ENCODE peak calls at places on chromosomes 5 and 9, in six cellular contexts. T is stimulated activated CD4-positive, alpha-beta T cell treated with anti-CD3 and anti-CD28 coated beads, Interleukin-4, amount 100 ng/mL, for 48 hours; R is activated CD8-positive, alpha-beta memory T cell treated with anti-CD3 and anti-CD28 coated beads for 24 hours; Z is EH; L is hypothalamus; P is RKO. M is an unnamed sample.

GRCh38 chr9:106885451-106885850 is 22.5 kb downstream of the ZNF462 start:
- DNase-seq in T (no peak), R (no peak), Z (peak), L (no peak), P (peak), M (no peak)

GRCh38 chr5:37029436-37029835 is 152.9 kb downstream of the NIPBL start:
- DNase-seq in T (no peak), R (no peak), Z (peak), L (no peak), P (no peak), M (no peak)

GRCh38 chr5:115382989-115383388 is 86.5 kb upstream of the CCDC112 start:
- DNase-seq in T (no peak), R (no peak), Z (no peak), L (no peak), P (no peak), M (no peak)

GRCh38 chr9:92738661-92739081 is 26.0 kb downstream of the BICD2 start:
- DNase-seq in T (no peak), R (no peak), Z (no peak), L (no peak), P (no peak), M (no peak)

GRCh38 chr5:107499237-107499636 is 171.5 kb downstream of the EFNA5 start:
- DNase-seq in T (no peak), R (no peak), Z (no peak), L (no peak), P (no peak), M (no peak)

GRCh38 chr5:113487411-113487778 is 858 bp downstream of the MCC start:
- DNase-seq in T (no peak), R (peak), Z (peak), L (no peak), P (no peak), M (no peak)

GRCh38 chr5:175617447-175617846 is 40.4 kb upstream of the HRH2 start:
- DNase-seq in T (no peak), R (no peak), Z (no peak), L (no peak), P (no peak), M (no peak)

GRCh38 chr9:27610622-27611021 is 37.3 kb upstream of the C9orf72 start:
- DNase-seq in T (no peak), R (no peak), Z (no peak), L (no peak), P (no peak), M (no peak)

GRCh38 chr5:119743927-119744326 is 114.6 kb downstream of the FAM170A start:
- DNase-seq in T (no peak), R (no peak), Z (peak), L (no peak), P (peak), M (no peak)

GRCh38 chr5:68962632-68963484 is 131.0 kb upstream of the SLC30A5 start:
- DNase-seq in T (no peak), R (no peak), Z (peak), L (peak), P (peak), M (no peak)

GRCh38 chr5:95620030-95620869 is at the start of gene GPR150:
- DNase-seq in T (peak), R (peak), Z (peak), L (no peak), P (no peak), M (no peak)

M was measured in esophagus muscularis mucosa.